ENCODE peak calls at places on chromosomes 1 and 21, in eight cellular contexts. S is breast epithelium, R is hepatocyte, H is cardiac fibroblast, C is heart left ventricle, U is Caco-2, O is endodermal cell, V is left ventricle myocardium inferior. F is an unnamed sample.
A peak's percentile ranks its signal among the peaks of the same experiment; 100 is the strongest.

GRCh38 chr1:212964102-212964501 is 13.8 kb downstream of the VASH2 start:
- DNase-seq in H (no peak), O (no peak), R (no peak), S (no peak), V (no peak), C (no peak), U (no peak), F (no peak)

GRCh38 chr1:160431571-160431970 is 31.2 kb downstream of the VANGL2 start:
- DNase-seq in S (no peak), U (no peak), O (no peak), R (no peak), V (no peak), H (no peak), C (no peak), F (no peak)

GRCh38 chr21:43912910-43913309 is 47.9 kb downstream of the AGPAT3 start:
- DNase-seq in U (no peak), V (no peak), R (no peak), C (no peak), O (no peak), H (no peak), S (no peak), F (no peak)

GRCh38 chr1:43271186-43272118 is 1.7 kb downstream of the TMEM125 start:
- DNase-seq in O (peak; percentile 70), R (no peak), S (peak; percentile 44), C (no peak), V (no peak), H (no peak), U (no peak), F (no peak)

GRCh38 chr1:38555594-38555993 is 304.0 kb downstream of the RRAGC start:
- DNase-seq in C (no peak), H (no peak), S (no peak), U (no peak), O (peak; percentile 44), R (no peak), V (no peak), F (no peak)

GRCh38 chr1:9721606-9722377 is 70.3 kb downstream of the PIK3CD start:
- DNase-seq in V (no peak), U (no peak), O (peak; percentile 96), R (peak; percentile 32), S (no peak), C (no peak), H (peak; percentile 26), F (no peak)

GRCh38 chr1:76871355-76871974 is 4.2 kb downstream of the ST6GALNAC5 start:
- DNase-seq in V (no peak), C (no peak), O (no peak), R (no peak), S (no peak), H (no peak), U (no peak), F (no peak)

GRCh38 chr1:221991221-221991620 is 249.3 kb upstream of the DUSP10 start:
- DNase-seq in S (no peak), C (no peak), O (no peak), V (no peak), R (no peak), U (no peak), H (peak; percentile 53), F (no peak)

GRCh38 chr1:14929547-14930223 is 223.9 kb upstream of the TMEM51 start:
- DNase-seq in S (peak; percentile 64), H (peak; percentile 63), U (peak; percentile 70), V (no peak), C (no peak), R (peak; percentile 90), O (no peak), F (no peak)

GRCh38 chr1:118100686-118101300 is 84.2 kb downstream of the SPAG17 start:
- DNase-seq in S (no peak), V (no peak), O (no peak), U (no peak), R (peak; percentile 18), C (no peak), H (no peak), F (peak; percentile 98)

GRCh38 chr1:234186037-234186688 is 187.1 kb upstream of the COA6 start:
- DNase-seq in R (peak; percentile 44), U (no peak), H (no peak), C (no peak), O (peak; percentile 72), V (no peak), S (no peak), F (no peak)

GRCh38 chr1:161182214-161182613 is 4.9 kb upstream of the B4GALT3 start:
- DNase-seq in V (no peak), C (peak; percentile 13), U (no peak), S (no peak), R (no peak), H (no peak), O (no peak), F (no peak)

GRCh38 chr1:37983546-37983945 is 6.3 kb downstream of the SF3A3 start:
- DNase-seq in R (no peak), H (no peak), O (no peak), V (no peak), U (no peak), C (no peak), S (no peak), F (no peak)

DNA sequence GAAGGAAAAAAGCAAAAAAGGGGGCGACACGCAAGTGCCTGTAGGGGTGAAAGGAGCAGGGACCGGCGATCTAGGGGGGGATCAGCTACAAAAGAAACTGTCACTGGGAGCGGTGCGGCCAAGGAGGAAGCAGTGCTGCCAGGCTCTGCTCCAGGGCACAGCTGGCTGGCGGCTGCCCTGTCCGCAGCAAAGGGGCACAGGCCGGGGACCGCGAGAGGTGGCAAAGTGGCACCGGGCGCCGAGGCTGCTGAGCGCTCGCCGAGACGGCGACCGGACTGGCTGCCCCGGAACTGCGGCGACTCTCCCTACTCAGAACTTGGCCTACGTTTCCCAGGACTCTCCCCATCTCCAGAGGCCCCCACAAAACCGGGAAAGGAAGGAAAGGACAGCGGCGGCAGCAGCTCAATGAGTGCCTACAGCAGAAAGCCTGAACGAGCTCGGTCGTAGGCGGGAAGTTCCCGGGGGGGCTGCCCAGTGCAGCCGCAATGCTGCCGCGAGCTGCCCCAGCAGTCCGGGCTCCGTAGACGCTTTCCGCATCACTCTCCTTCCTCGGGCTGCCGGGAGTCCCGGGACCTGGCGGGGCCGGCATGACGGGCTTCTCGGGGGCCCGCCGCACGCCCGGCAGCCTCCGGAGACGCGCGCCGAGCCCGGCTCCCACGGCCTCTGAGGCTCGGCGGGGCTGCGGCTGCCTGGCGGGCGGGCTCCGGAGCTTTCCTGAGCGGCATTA is 998 bp upstream of the CDKN2C start:
- DNase-seq in H (peak; percentile 34), U (no peak), R (peak; percentile 48), V (peak; percentile 51), C (peak; percentile 57), O (peak; percentile 77), S (no peak), F (no peak)
- H3K4me3 ChIP-seq in H (peak overlapping the region; percentile 91), U (peak overlapping the region; percentile 79), R (peak overlapping the region; percentile 71), V (peak overlapping the region; percentile 93), C (peak overlapping the region; percentile 80), O (peak overlapping the region; percentile 79), S (peak overlapping the region; percentile 88), F (peak overlapping the region; percentile 91)

GRCh38 chr1:54795100-54795665 is 5.9 kb downstream of the TTC22 start:
- DNase-seq in R (no peak), V (no peak), C (no peak), S (no peak), O (no peak), H (no peak), U (no peak), F (no peak)

GRCh38 chr1:54792686-54793282 is 8.3 kb downstream of the TTC22 start:
- DNase-seq in C (no peak), U (no peak), S (no peak), V (no peak), R (peak; percentile 74), H (no peak), O (no peak), F (no peak)

GRCh38 chr1:54794401-54795099 is 6.6 kb downstream of the TTC22 start:
- DNase-seq in R (peak; percentile 89), H (no peak), O (no peak), C (no peak), U (peak; percentile 77), V (no peak), S (no peak), F (no peak)

GRCh38 chr1:54788462-54788861 is 12.7 kb downstream of the TTC22 start:
- DNase-seq in H (no peak), O (no peak), S (no peak), V (no peak), U (no peak), C (no peak), R (no peak), F (no peak)

DNA sequence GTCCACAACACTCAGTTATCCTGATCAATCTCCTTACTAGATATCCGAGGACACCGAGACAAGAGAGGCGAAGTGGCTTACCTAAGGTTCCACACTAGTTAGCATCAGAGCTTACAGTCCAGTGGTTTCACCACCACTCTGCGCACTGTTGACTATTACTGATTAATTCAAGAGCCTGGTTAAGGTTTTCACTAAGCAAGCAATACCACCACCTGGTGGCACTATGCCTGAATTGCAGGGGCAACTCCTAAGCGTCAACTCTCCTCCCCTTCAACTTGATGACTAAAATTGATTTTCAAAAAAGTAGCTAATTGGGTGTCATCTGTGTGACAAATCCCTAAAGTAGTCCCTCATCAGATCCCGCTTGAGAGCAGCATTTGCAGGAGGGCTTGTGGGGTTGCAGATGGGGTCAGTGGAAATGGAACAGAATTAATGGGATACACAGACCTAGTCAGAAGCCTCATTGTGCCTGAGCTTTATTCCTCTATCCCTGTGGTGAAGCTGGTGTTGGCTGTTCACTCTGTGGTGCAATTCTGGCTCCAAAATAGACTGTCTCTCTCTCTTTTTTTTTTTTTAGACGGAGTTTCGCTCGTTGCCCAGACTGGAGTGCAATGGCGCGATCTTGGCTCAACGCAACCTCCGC is 9.1 kb downstream of the TTC22 start:
- DNase-seq in O (peak; percentile 92), H (peak; percentile 17), U (no peak), S (no peak), C (no peak), V (no peak), R (peak; percentile 50), F (no peak)
- TF ChIP-seq CTCF in O (peak; percentile 98), H (peak; percentile 80), U (peak; percentile 33), S (no peak), C (peak; percentile 14), V (peak; percentile 39), R (peak; percentile 46), F (peak; percentile 79)

GRCh38 chr1:85361106-85361505 is 84.7 kb upstream of the BCL10 start:
- DNase-seq in U (no peak), S (no peak), O (no peak), V (no peak), R (no peak), C (peak; percentile 29), H (peak; percentile 65), F (no peak)

GRCh38 chr1:85357817-85358216 is 81.4 kb upstream of the BCL10 start:
- DNase-seq in U (no peak), H (no peak), C (no peak), O (no peak), R (no peak), S (no peak), V (no peak), F (no peak)

GRCh38 chr1:85359874-85360708 is 83.7 kb upstream of the BCL10 start:
- DNase-seq in U (no peak), C (no peak), R (no peak), H (peak; percentile 60), O (no peak), S (no peak), V (no peak), F (no peak)

GRCh38 chr1:85361606-85362005 is 85.2 kb upstream of the BCL10 start:
- DNase-seq in C (no peak), V (no peak), H (no peak), R (no peak), S (no peak), U (no peak), O (no peak), F (no peak)

GRCh38 chr1:85358702-85359438 is 82.4 kb upstream of the BCL10 start:
- DNase-seq in H (no peak), S (no peak), O (no peak), R (no peak), U (no peak), C (no peak), V (no peak), F (no peak)
- H3K4me3 ChIP-seq in H (no peak overlapping the region), S (no peak overlapping the region), O (no peak overlapping the region), R (no peak overlapping the region), U (no peak overlapping the region), C (no peak overlapping the region), V (no peak overlapping the region), F (no peak overlapping the region)

GRCh38 chr1:156618853-156619581 is at the start of gene HAPLN2:
- DNase-seq in S (no peak), O (peak; percentile 90), C (no peak), R (peak; percentile 55), U (peak; percentile 56), H (no peak), V (no peak), F (no peak)
- TF ChIP-seq CTCF in S (peak; percentile 17), O (peak; percentile 77), C (no peak), R (peak; percentile 38), U (peak; percentile 82), H (peak; percentile 49), V (peak; percentile 44), F (peak; percentile 63)